ENCODE peak calls at places on chromosome 3, in four cellular contexts. One of them, this sample, is unnamed.
A peak's percentile ranks its signal among the peaks of the same experiment; 100 is the strongest.

GRCh38 chr3:29333520-29333919 is 52.6 kb downstream of the RBMS3 start:
- DNase-seq in mesothelial cell of epicardium: no peak
- DNase-seq in HTR-8/SVneo: no peak
- DNase-seq in left cardiac atrium: no peak
- DNase-seq in this sample: no peak

GRCh38 chr3:14725015-14725431 is 50.1 kb downstream of the C3orf20 start:
- DNase-seq in mesothelial cell of epicardium: no peak
- DNase-seq in left cardiac atrium: no peak
- DNase-seq in HTR-8/SVneo: no peak
- DNase-seq in this sample: no peak

GRCh38 chr3:160343132-160343531 is 55.9 kb downstream of the IFT80 start:
- DNase-seq in mesothelial cell of epicardium: no peak
- DNase-seq in left cardiac atrium: no peak
- DNase-seq in HTR-8/SVneo: peak; percentile 7
- DNase-seq in this sample: no peak

GRCh38 chr3:43285644-43286043 is 696 bp upstream of the SNRK start:
- DNase-seq in HTR-8/SVneo: no peak
- DNase-seq in mesothelial cell of epicardium: no peak
- DNase-seq in left cardiac atrium: no peak
- DNase-seq in this sample: no peak

GRCh38 chr3:195196266-195196665 is 74.7 kb downstream of the XXYLT1 start:
- DNase-seq in left cardiac atrium: no peak
- DNase-seq in HTR-8/SVneo: no peak
- DNase-seq in mesothelial cell of epicardium: no peak
- DNase-seq in this sample: no peak

GRCh38 chr3:176992565-176992964 is 204.7 kb downstream of the TBL1XR1 start:
- DNase-seq in mesothelial cell of epicardium: no peak
- DNase-seq in left cardiac atrium: no peak
- DNase-seq in HTR-8/SVneo: no peak
- DNase-seq in this sample: no peak

GRCh38 chr3:159620873-159621272 is 367.8 kb upstream of the IL12A start:
- DNase-seq in left cardiac atrium: no peak
- DNase-seq in HTR-8/SVneo: peak; percentile 48
- DNase-seq in mesothelial cell of epicardium: no peak
- DNase-seq in this sample: no peak

GRCh38 chr3:33883538-33884203 is 85.2 kb downstream of the PDCD6IP start:
- DNase-seq in mesothelial cell of epicardium: no peak
- DNase-seq in HTR-8/SVneo: peak; percentile 33
- DNase-seq in left cardiac atrium: no peak
- DNase-seq in this sample: no peak

GRCh38 chr3:14460342-14461005 is 58.1 kb downstream of the SLC6A6 start:
- DNase-seq in mesothelial cell of epicardium: no peak
- DNase-seq in HTR-8/SVneo: no peak
- DNase-seq in left cardiac atrium: peak; percentile 83
- DNase-seq in this sample: no peak